ENCODE peak calls at places on chromosomes 7 and 10, in eight cellular contexts. V is upper lobe of right lung, N is left ventricle myocardium inferior, K is lower lobe of right lung, S is sigmoid colon, G is IMR-90, U is HCT116, R is right lobe of liver. F is an unnamed sample. For H3K4me1, the result is how much of the 10 kb centered on the place peaks cover.

GRCh38 chr7:133196872-133197612 is 55.8 kb upstream of the EXOC4 start:
- DNase-seq in U (no peak), S (no peak), K (no peak), V (no peak), G (no peak), R (no peak), N (no peak), F (no peak)

GRCh38 chr10:79375321-79376077 is 28.2 kb downstream of the PPIF start:
- DNase-seq in R (peak), U (no peak), G (peak), S (peak), N (no peak), V (no peak), K (peak), F (peak)

GRCh38 chr10:8086315-8086714 is 31.8 kb downstream of the GATA3 start:
- DNase-seq in G (no peak), K (no peak), U (no peak), V (no peak), S (no peak), R (no peak), N (no peak), F (no peak)

GRCh38 chr10:11776080-11776479 is 33.9 kb downstream of the ECHDC3 start:
- DNase-seq in G (peak), V (no peak), S (no peak), K (no peak), R (no peak), U (no peak), N (no peak), F (no peak)

GRCh38 chr7:88431861-88432260 is 125.2 kb upstream of the STEAP4 start:
- DNase-seq in V (no peak), N (no peak), G (no peak), K (no peak), S (no peak), R (no peak), U (no peak), F (no peak)

GRCh38 chr7:44974549-44974948 is 4.3 kb downstream of the MYO1G start:
- DNase-seq in N (no peak), V (no peak), G (no peak), K (no peak), U (no peak), S (no peak), R (peak), F (no peak)

GRCh38 chr7:73833251-73833919 is 2.6 kb downstream of the CLDN4 start:
- DNase-seq in V (no peak), N (no peak), G (no peak), R (no peak), U (no peak), K (no peak), S (no peak), F (no peak)

GRCh38 chr7:91248996-91249395 is 15.2 kb upstream of the FZD1 start:
- DNase-seq in N (no peak), G (peak), U (no peak), R (no peak), K (no peak), S (no peak), V (no peak), F (no peak)

GRCh38 chr7:79598351-79598750 is 144.9 kb upstream of the MAGI2 start:
- DNase-seq in K (no peak), U (no peak), V (no peak), N (no peak), R (no peak), S (no peak), G (no peak), F (no peak)

GRCh38 chr10:22611425-22612111 is 102.8 kb downstream of the PIP4K2A start:
- DNase-seq in G (no peak), U (no peak), R (no peak), S (no peak), N (no peak), K (no peak), V (no peak), F (no peak)

GRCh38 chr10:22669163-22669711 is 45.1 kb downstream of the PIP4K2A start:
- DNase-seq in K (no peak), N (no peak), V (no peak), G (no peak), S (no peak), R (no peak), U (no peak), F (no peak)

GRCh38 chr7:6451224-6451705 is 3.5 kb upstream of the DAGLB start:
- DNase-seq in U (no peak), G (no peak), K (no peak), N (no peak), R (no peak), V (no peak), S (no peak), F (no peak)

GRCh38 chr7:1850111-1850975 is 180.3 kb downstream of the ELFN1 start:
- DNase-seq in N (no peak), K (peak), V (peak), R (peak), U (no peak), G (no peak), S (peak), F (no peak)

GRCh38 chr7:137966636-137967142 is 35.2 kb downstream of the CREB3L2 start:
- DNase-seq in K (no peak), V (no peak), G (no peak), N (no peak), S (no peak), U (no peak), R (no peak), F (no peak)

GRCh38 chr7:137967143-137968018 is 34.5 kb downstream of the CREB3L2 start:
- DNase-seq in U (no peak), S (no peak), N (no peak), G (peak), K (no peak), V (no peak), R (no peak), F (no peak)

GRCh38 chr7:137968890-137969289 is 33.0 kb downstream of the CREB3L2 start:
- DNase-seq in G (no peak), V (no peak), N (no peak), R (no peak), U (no peak), S (no peak), K (no peak), F (no peak)

GRCh38 chr7:137964824-137965545 is 36.9 kb downstream of the CREB3L2 start:
- DNase-seq in S (no peak), V (no peak), G (no peak), N (no peak), R (no peak), K (no peak), U (no peak), F (no peak)

GRCh38 chr7:137965942-137966624 is 35.8 kb downstream of the CREB3L2 start:
- DNase-seq in V (no peak), U (no peak), K (no peak), G (no peak), R (no peak), S (no peak), N (no peak), F (no peak)
- H3K4me1 ChIP-seq in V (under half), U (under half), K (under half), G (under half), R (under half), S (half or more), N (half or more), F (under half)

GRCh38 chr10:55989188-55989587 is 371.9 kb downstream of the ZWINT start:
- DNase-seq in N (no peak), G (no peak), S (no peak), V (no peak), K (no peak), R (no peak), U (no peak), F (no peak)
- TF ChIP-seq CTCF in N (no peak), G (no peak), S (no peak), V (no peak), K (no peak), R (peak), U (no peak), F (no peak)

GRCh38 chr7:43589133-43589478 is 6.2 kb downstream of the STK17A start:
- DNase-seq in G (no peak), U (no peak), R (no peak), N (no peak), S (no peak), V (no peak), K (no peak), F (no peak)

GRCh38 chr7:43591551-43592180 is 8.8 kb downstream of the STK17A start:
- DNase-seq in V (no peak), R (no peak), S (no peak), U (no peak), G (peak), N (no peak), K (no peak), F (no peak)

GRCh38 chr7:43588477-43589132 is 5.7 kb downstream of the STK17A start:
- DNase-seq in U (no peak), V (no peak), N (no peak), S (no peak), K (no peak), G (no peak), R (no peak), F (no peak)

GRCh38 chr7:43590862-43591550 is 8.1 kb downstream of the STK17A start:
- DNase-seq in S (no peak), V (no peak), U (no peak), R (no peak), G (no peak), K (no peak), N (no peak), F (no peak)

GRCh38 chr7:43589728-43590127 is 6.8 kb downstream of the STK17A start:
- DNase-seq in N (no peak), S (no peak), V (no peak), G (no peak), R (no peak), K (no peak), U (no peak), F (no peak)
- H3K4me1 ChIP-seq in N (under half), S (under half), V (under half), G (under half), R (under half), K (under half), U (under half), F (under half)

GRCh38 chr7:55119571-55119970 is 100.8 kb downstream of the EGFR start:
- DNase-seq in R (no peak), S (no peak), U (no peak), G (no peak), K (no peak), V (no peak), N (no peak), F (no peak)

GRCh38 chr7:55120501-55121198 is 101.8 kb downstream of the EGFR start:
- DNase-seq in G (peak), N (peak), V (no peak), K (no peak), U (no peak), R (no peak), S (no peak), F (no peak)

GRCh38 chr7:55121249-55121648 is 102.4 kb downstream of the EGFR start:
- DNase-seq in G (no peak), N (no peak), K (no peak), V (no peak), R (no peak), U (no peak), S (no peak), F (no peak)

GRCh38 chr7:55118426-55118825 is 99.6 kb downstream of the EGFR start:
- DNase-seq in U (no peak), V (no peak), R (no peak), N (no peak), K (no peak), G (no peak), S (no peak), F (no peak)

DNA sequence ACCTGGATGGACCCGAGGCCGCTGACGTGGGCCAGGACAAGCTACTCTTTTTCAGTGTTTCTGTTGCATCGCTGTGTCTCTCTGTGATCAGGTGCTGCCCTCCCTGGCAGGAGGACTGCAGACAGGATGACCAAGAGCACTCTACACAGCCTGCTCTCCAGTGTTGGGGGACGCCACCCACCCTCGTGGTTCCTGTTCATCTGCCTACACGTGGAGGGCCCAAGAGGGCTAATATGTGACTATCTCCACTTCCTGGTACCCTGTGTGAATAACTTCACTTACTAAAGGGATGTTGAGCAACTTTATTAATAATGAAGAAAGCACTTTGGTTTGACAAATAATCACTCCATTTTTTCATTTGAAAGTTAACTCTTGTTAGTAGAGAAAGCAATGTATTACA is 101.3 kb downstream of the EGFR start:
- DNase-seq in G (no peak), S (no peak), R (no peak), K (no peak), V (no peak), U (no peak), N (no peak), F (no peak)
- TF ChIP-seq CTCF in G (no peak), S (no peak), R (no peak), K (no peak), V (no peak), U (no peak), N (no peak), F (no peak)

DNA sequence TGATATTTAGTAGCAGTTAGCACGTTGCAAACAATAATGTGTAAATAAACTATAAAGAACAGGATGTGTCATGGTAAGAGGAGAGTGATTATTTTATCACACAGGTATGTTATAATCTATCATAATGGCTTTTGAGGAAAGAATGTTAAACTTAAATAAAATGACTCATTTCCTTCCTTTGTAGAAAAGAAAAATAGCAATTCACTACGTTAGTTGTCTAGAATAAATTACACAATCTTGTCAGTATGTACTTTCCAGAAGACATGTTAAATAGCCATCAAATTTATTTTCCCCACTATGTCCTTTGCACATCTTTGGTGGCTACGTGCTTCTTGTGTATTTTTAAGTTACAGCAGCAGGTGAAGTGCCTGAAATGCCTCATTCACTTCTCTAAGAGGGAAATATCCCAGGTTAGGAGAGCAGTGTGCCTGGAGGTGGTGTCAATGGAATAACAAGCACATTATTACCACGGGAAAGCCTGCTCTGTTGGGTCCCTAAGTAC is 133.8 kb downstream of the SEMA3A start:
- DNase-seq in R (no peak), G (peak), N (no peak), K (no peak), S (no peak), V (no peak), U (no peak), F (no peak)
- H3K4me1 ChIP-seq in R (under half), G (under half), N (under half), K (under half), S (under half), V (under half), U (under half), F (under half)

GRCh38 chr7:131627589-131628212 is 71.3 kb upstream of the PODXL start:
- DNase-seq in N (no peak), V (no peak), K (no peak), U (no peak), G (no peak), R (no peak), S (no peak), F (no peak)

GRCh38 chr7:131626643-131627042 is 70.2 kb upstream of the PODXL start:
- DNase-seq in R (no peak), G (no peak), N (no peak), K (no peak), U (no peak), S (no peak), V (no peak), F (no peak)

GRCh38 chr7:131628634-131629033 is 72.2 kb upstream of the PODXL start:
- DNase-seq in N (no peak), S (no peak), K (no peak), G (no peak), V (no peak), R (no peak), U (no peak), F (no peak)

GRCh38 chr7:131624536-131624935 is 68.1 kb upstream of the PODXL start:
- DNase-seq in U (no peak), G (no peak), R (no peak), N (no peak), V (no peak), S (no peak), K (no peak), F (no peak)

DNA sequence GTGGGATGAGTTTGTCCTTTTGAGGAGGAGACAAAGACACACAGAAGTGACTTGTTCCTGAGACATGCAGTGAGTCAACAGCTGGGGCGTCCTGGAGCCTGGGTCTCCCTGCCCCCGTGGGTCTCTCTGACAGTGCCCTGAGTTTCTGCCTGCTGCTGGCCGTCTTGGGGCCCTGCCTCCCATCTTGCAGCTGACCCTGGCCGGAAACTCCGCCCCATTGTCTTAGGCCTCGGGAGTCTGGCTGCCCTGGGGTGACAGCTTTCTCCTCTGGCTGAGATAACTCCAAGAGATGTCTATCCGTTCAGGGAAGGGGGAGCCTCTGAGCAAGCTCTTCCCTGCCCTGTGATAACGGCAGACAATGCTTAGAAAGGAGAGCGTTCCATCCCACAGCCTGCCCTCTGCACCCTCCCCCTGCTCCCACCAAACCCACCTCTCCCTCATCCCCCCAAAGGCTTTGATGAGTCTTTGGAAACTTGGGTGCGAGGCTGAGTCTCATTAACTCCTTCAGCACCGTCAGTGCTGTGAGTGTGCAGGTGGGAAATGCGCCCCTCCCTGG is 69.5 kb upstream of the PODXL start:
- DNase-seq in N (peak), V (no peak), S (no peak), R (no peak), U (peak), G (peak), K (no peak), F (no peak)
- TF ChIP-seq CTCF in N (no peak), V (peak), S (no peak), R (no peak), U (no peak), G (peak), K (peak), F (no peak)

DNA sequence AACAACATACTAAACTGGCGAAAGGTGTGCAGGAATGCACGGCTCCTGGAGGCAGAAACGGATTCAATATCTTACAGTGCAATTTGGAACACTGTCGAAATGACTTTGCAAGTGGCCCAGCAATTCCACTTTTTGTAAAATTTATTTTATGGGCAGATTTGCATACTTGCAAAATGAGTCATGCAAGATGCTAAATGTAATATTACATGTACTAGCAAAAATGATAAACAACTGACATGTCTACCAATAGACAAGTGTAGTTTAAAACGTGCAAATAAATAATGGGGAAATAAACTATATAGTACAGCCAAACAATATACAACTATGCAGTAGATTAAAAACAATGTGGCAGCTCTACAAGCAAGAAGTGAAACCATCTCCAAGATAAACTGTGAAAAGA is 97.7 kb downstream of the ARHGAP12 start:
- DNase-seq in K (no peak), V (no peak), R (no peak), S (no peak), G (peak), U (no peak), N (no peak), F (no peak)
- H3K4me1 ChIP-seq in K (under half), V (under half), R (under half), S (under half), G (under half), U (under half), N (under half), F (under half)

F was measured in testis.